ENCODE peak calls at places on chromosomes 12 and 14, in four cellular contexts. One of them, this sample, is unnamed. For H3K9me3, the result is how much of the 10 kb centered on the place peaks cover.

GRCh38 chr14:22184157-22185025 is 404.6 kb downstream of the DAD1 start:
- DNase-seq in breast epithelium: no peak
- DNase-seq in endothelial cell of umbilical vein: peak
- DNase-seq in HCT116: no peak
- DNase-seq in this sample: no peak

GRCh38 chr12:14238224-14238792 is 127.2 kb upstream of the ATF7IP start:
- DNase-seq in breast epithelium: no peak
- DNase-seq in endothelial cell of umbilical vein: peak
- DNase-seq in HCT116: no peak
- DNase-seq in this sample: no peak

GRCh38 chr12:89574736-89575208 is 48.9 kb upstream of the POC1B start:
- DNase-seq in breast epithelium: no peak
- DNase-seq in endothelial cell of umbilical vein: peak
- DNase-seq in HCT116: no peak
- DNase-seq in this sample: no peak

GRCh38 chr12:103085541-103085940 is 128.1 kb downstream of the ASCL1 start:
- DNase-seq in breast epithelium: no peak
- DNase-seq in endothelial cell of umbilical vein: no peak
- DNase-seq in HCT116: no peak
- DNase-seq in this sample: no peak

GRCh38 chr12:47736877-47737676 is 11.8 kb upstream of the ENDOU start:
- DNase-seq in breast epithelium: no peak
- DNase-seq in endothelial cell of umbilical vein: peak
- DNase-seq in HCT116: no peak
- DNase-seq in this sample: peak

GRCh38 chr12:56158926-56159461 is 835 bp downstream of the MYL6 start:
- DNase-seq in breast epithelium: peak
- DNase-seq in endothelial cell of umbilical vein: peak
- DNase-seq in HCT116: no peak
- DNase-seq in this sample: peak

GRCh38 chr14:59358105-59358504 is 107.1 kb downstream of the GPR135 start:
- DNase-seq in breast epithelium: no peak
- DNase-seq in endothelial cell of umbilical vein: no peak
- DNase-seq in HCT116: peak
- DNase-seq in this sample: no peak

GRCh38 chr12:116121453-116121871 is 156.0 kb downstream of the MED13L start:
- DNase-seq in breast epithelium: no peak
- DNase-seq in endothelial cell of umbilical vein: peak
- DNase-seq in HCT116: no peak
- DNase-seq in this sample: no peak

GRCh38 chr12:64633940-64634337 is 23.6 kb downstream of the RASSF3 start:
- DNase-seq in breast epithelium: no peak
- DNase-seq in endothelial cell of umbilical vein: peak
- DNase-seq in HCT116: no peak
- DNase-seq in this sample: peak

GRCh38 chr12:120849765-120850164 is 54.4 kb downstream of the SPPL3 start:
- DNase-seq in breast epithelium: no peak
- DNase-seq in endothelial cell of umbilical vein: peak
- DNase-seq in HCT116: no peak
- DNase-seq in this sample: no peak

GRCh38 chr12:29561736-29562135 is 64.2 kb upstream of the OVCH1 start:
- DNase-seq in breast epithelium: no peak
- DNase-seq in endothelial cell of umbilical vein: no peak
- DNase-seq in HCT116: no peak
- DNase-seq in this sample: no peak

GRCh38 chr12:59736786-59737185 is 141.0 kb downstream of the SLC16A7 start:
- DNase-seq in breast epithelium: no peak
- DNase-seq in endothelial cell of umbilical vein: peak
- DNase-seq in HCT116: no peak
- DNase-seq in this sample: no peak

GRCh38 chr12:74449872-74450271 is 87.8 kb upstream of the ATXN7L3B start:
- DNase-seq in breast epithelium: no peak
- DNase-seq in endothelial cell of umbilical vein: no peak
- DNase-seq in HCT116: peak
- DNase-seq in this sample: no peak

GRCh38 chr14:99133563-99134332 is 138.2 kb downstream of the BCL11B start:
- DNase-seq in breast epithelium: peak
- DNase-seq in endothelial cell of umbilical vein: no peak
- DNase-seq in HCT116: no peak
- DNase-seq in this sample: no peak

GRCh38 chr12:123431951-123432886 is 4.3 kb downstream of the RILPL2 start:
- DNase-seq in breast epithelium: no peak
- DNase-seq in endothelial cell of umbilical vein: peak
- DNase-seq in HCT116: no peak
- DNase-seq in this sample: no peak

GRCh38 chr12:6925543-6926279 is 2.0 kb upstream of the ATN1 start:
- DNase-seq in breast epithelium: peak
- DNase-seq in endothelial cell of umbilical vein: peak
- DNase-seq in HCT116: peak
- DNase-seq in this sample: peak

GRCh38 chr12:99418379-99418778 is 229.2 kb upstream of the GARIN6 start:
- DNase-seq in breast epithelium: no peak
- DNase-seq in endothelial cell of umbilical vein: no peak
- DNase-seq in HCT116: no peak
- DNase-seq in this sample: no peak

GRCh38 chr14:43981135-43981787 is 525.8 kb downstream of the FSCB start:
- DNase-seq in breast epithelium: no peak
- DNase-seq in endothelial cell of umbilical vein: no peak
- DNase-seq in HCT116: no peak
- DNase-seq in this sample: no peak

GRCh38 chr14:54116972-54117371 is 160.3 kb upstream of the BMP4 start:
- DNase-seq in breast epithelium: no peak
- DNase-seq in endothelial cell of umbilical vein: peak
- DNase-seq in HCT116: no peak
- DNase-seq in this sample: no peak

GRCh38 chr12:104166465-104166864 is 28.5 kb upstream of the NFYB start:
- DNase-seq in breast epithelium: no peak
- DNase-seq in endothelial cell of umbilical vein: no peak
- DNase-seq in HCT116: no peak
- DNase-seq in this sample: no peak

GRCh38 chr14:75277000-75277795 is 1.4 kb upstream of the FOS start:
- DNase-seq in breast epithelium: peak
- DNase-seq in endothelial cell of umbilical vein: peak
- DNase-seq in HCT116: no peak
- DNase-seq in this sample: peak

GRCh38 chr14:36495666-36496065 is 24.4 kb downstream of the NKX2-1 start:
- DNase-seq in breast epithelium: no peak
- DNase-seq in endothelial cell of umbilical vein: no peak
- DNase-seq in HCT116: no peak
- DNase-seq in this sample: no peak

GRCh38 chr14:72736791-72737559 is 156.9 kb downstream of the DPF3 start:
- DNase-seq in breast epithelium: no peak
- DNase-seq in endothelial cell of umbilical vein: no peak
- DNase-seq in HCT116: no peak
- DNase-seq in this sample: no peak

GRCh38 chr14:101458536-101459391 is 102.5 kb upstream of the DIO3 start:
- DNase-seq in breast epithelium: no peak
- DNase-seq in endothelial cell of umbilical vein: no peak
- DNase-seq in HCT116: no peak
- DNase-seq in this sample: no peak

GRCh38 chr12:46437411-46437810 is 64.8 kb upstream of the SLC38A2 start:
- DNase-seq in breast epithelium: no peak
- DNase-seq in endothelial cell of umbilical vein: no peak
- DNase-seq in HCT116: no peak
- DNase-seq in this sample: no peak

GRCh38 chr14:103380719-103381377 is 4.4 kb upstream of the MARK3 start:
- DNase-seq in breast epithelium: no peak
- DNase-seq in endothelial cell of umbilical vein: no peak
- DNase-seq in HCT116: no peak
- DNase-seq in this sample: no peak

GRCh38 chr12:87796961-87797516 is 232.2 kb downstream of the C12orf50 start:
- DNase-seq in breast epithelium: no peak
- DNase-seq in endothelial cell of umbilical vein: no peak
- DNase-seq in HCT116: no peak
- DNase-seq in this sample: no peak

GRCh38 chr12:15688202-15688736 is 100.9 kb downstream of the EPS8 start:
- DNase-seq in breast epithelium: no peak
- DNase-seq in endothelial cell of umbilical vein: no peak
- DNase-seq in HCT116: peak
- DNase-seq in this sample: peak

GRCh38 chr14:69708586-69709169 is 58.3 kb upstream of the SRSF5 start:
- DNase-seq in breast epithelium: no peak
- DNase-seq in endothelial cell of umbilical vein: no peak
- DNase-seq in HCT116: no peak
- DNase-seq in this sample: peak

GRCh38 chr12:1907652-1908611 is 10.5 kb downstream of the CACNA2D4 start:
- DNase-seq in breast epithelium: peak
- DNase-seq in endothelial cell of umbilical vein: peak
- DNase-seq in HCT116: no peak
- DNase-seq in this sample: peak

GRCh38 chr14:56304456-56304855 is 186.2 kb downstream of the PELI2 start:
- DNase-seq in breast epithelium: no peak
- DNase-seq in endothelial cell of umbilical vein: no peak
- DNase-seq in HCT116: no peak
- DNase-seq in this sample: no peak

GRCh38 chr12:5220835-5221234 is 177.2 kb downstream of the KCNA5 start:
- DNase-seq in breast epithelium: no peak
- DNase-seq in endothelial cell of umbilical vein: no peak
- DNase-seq in HCT116: no peak
- DNase-seq in this sample: no peak

GRCh38 chr12:68451261-68452091 is 119.3 kb upstream of the MDM1 start:
- DNase-seq in breast epithelium: no peak
- DNase-seq in endothelial cell of umbilical vein: peak
- DNase-seq in HCT116: no peak
- DNase-seq in this sample: peak

GRCh38 chr12:122932207-122932606 is 34.1 kb downstream of the ABCB9 start:
- DNase-seq in breast epithelium: no peak
- DNase-seq in endothelial cell of umbilical vein: no peak
- DNase-seq in HCT116: no peak
- DNase-seq in this sample: peak

GRCh38 chr12:25723921-25724491 is 170.9 kb upstream of the LMNTD1 start:
- DNase-seq in breast epithelium: no peak
- DNase-seq in endothelial cell of umbilical vein: no peak
- DNase-seq in HCT116: no peak
- DNase-seq in this sample: no peak

GRCh38 chr14:59482471-59483331 is 1.5 kb downstream of the L3HYPDH start:
- DNase-seq in breast epithelium: peak
- DNase-seq in endothelial cell of umbilical vein: peak
- DNase-seq in HCT116: peak
- DNase-seq in this sample: peak

GRCh38 chr12:106251636-106252035 is 3.8 kb upstream of the CKAP4 start:
- DNase-seq in breast epithelium: no peak
- DNase-seq in endothelial cell of umbilical vein: no peak
- DNase-seq in HCT116: no peak
- DNase-seq in this sample: no peak

GRCh38 chr12:47272412-47273190 is 192.8 kb upstream of the AMIGO2 start:
- DNase-seq in breast epithelium: no peak
- DNase-seq in endothelial cell of umbilical vein: no peak
- DNase-seq in HCT116: no peak
- DNase-seq in this sample: no peak

DNA sequence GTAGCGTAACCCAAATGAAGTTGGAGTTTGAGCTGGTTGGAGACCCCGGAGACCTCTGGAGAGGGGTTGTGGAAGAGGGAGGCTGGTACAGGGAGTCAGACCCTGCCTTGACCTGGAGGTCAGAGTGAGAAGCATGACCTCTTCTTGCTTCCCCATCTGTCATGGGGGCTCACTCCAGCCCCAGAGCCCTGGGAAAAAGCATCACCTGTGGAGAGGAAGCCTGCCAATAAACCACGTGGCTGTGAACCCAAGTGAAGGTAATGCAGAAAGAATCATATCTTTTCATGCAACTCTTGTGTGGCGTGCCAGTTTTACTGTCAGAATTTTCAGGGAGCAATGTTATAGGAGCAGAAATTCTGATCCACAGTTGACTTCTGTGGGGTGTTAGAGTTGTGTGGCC is 178.5 kb upstream of the PRICKLE1 start:
- DNase-seq in breast epithelium: no peak
- DNase-seq in endothelial cell of umbilical vein: no peak
- DNase-seq in HCT116: no peak
- DNase-seq in this sample: no peak
- TF ChIP-seq POLR2A in breast epithelium: no peak
- TF ChIP-seq POLR2A in endothelial cell of umbilical vein: no peak
- TF ChIP-seq POLR2A in HCT116: no peak
- TF ChIP-seq POLR2A in this sample: no peak

GRCh38 chr12:95997276-95997675 is 1.1 kb upstream of the HAL start:
- DNase-seq in breast epithelium: no peak
- DNase-seq in endothelial cell of umbilical vein: no peak
- DNase-seq in HCT116: no peak
- DNase-seq in this sample: no peak

GRCh38 chr12:95997911-95998510 is 1.9 kb upstream of the HAL start:
- DNase-seq in breast epithelium: no peak
- DNase-seq in endothelial cell of umbilical vein: no peak
- DNase-seq in HCT116: no peak
- DNase-seq in this sample: no peak

GRCh38 chr12:95995238-95996031 is 709 bp downstream of the HAL start:
- DNase-seq in breast epithelium: no peak
- DNase-seq in endothelial cell of umbilical vein: no peak
- DNase-seq in HCT116: no peak
- DNase-seq in this sample: no peak

GRCh38 chr12:95994476-95994875 is 1.7 kb downstream of the HAL start:
- DNase-seq in breast epithelium: no peak
- DNase-seq in endothelial cell of umbilical vein: no peak
- DNase-seq in HCT116: no peak
- DNase-seq in this sample: no peak

GRCh38 chr12:95996034-95996658 is at the start of gene HAL:
- DNase-seq in breast epithelium: no peak
- DNase-seq in endothelial cell of umbilical vein: no peak
- DNase-seq in HCT116: no peak
- DNase-seq in this sample: peak
- TF ChIP-seq POLR2AphosphoS5 in breast epithelium: no peak
- TF ChIP-seq POLR2AphosphoS5 in endothelial cell of umbilical vein: no peak
- TF ChIP-seq POLR2AphosphoS5 in HCT116: no peak
- TF ChIP-seq POLR2AphosphoS5 in this sample: no peak

GRCh38 chr12:132940071-132940719 is 15.9 kb downstream of the ZNF605 start:
- DNase-seq in breast epithelium: no peak
- DNase-seq in endothelial cell of umbilical vein: no peak
- DNase-seq in HCT116: no peak
- DNase-seq in this sample: no peak

GRCh38 chr12:132941336-132941954 is 14.7 kb downstream of the ZNF605 start:
- DNase-seq in breast epithelium: no peak
- DNase-seq in endothelial cell of umbilical vein: no peak
- DNase-seq in HCT116: no peak
- DNase-seq in this sample: no peak

GRCh38 chr12:132937476-132937875 is 18.6 kb downstream of the ZNF605 start:
- DNase-seq in breast epithelium: no peak
- DNase-seq in endothelial cell of umbilical vein: no peak
- DNase-seq in HCT116: no peak
- DNase-seq in this sample: no peak

DNA sequence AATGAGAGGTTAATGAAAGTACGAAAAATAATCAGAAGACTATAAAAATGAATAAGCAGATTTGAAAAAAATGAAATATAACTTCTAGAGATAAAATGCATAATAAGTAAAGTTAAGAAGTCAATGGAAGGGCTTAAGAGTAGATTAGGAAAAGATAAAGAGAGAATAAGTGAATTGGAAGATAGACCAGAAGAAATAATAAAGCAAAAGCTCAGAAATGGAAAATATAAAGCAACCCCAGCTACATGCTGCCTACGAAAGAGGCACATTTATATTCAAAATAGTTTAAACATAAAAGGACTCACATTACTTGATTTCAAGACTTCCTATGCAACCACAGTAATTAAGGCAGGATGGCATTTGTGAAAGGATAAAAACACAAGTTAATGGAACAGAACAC is 19.9 kb downstream of the ZNF605 start:
- DNase-seq in breast epithelium: no peak
- DNase-seq in endothelial cell of umbilical vein: no peak
- DNase-seq in HCT116: no peak
- DNase-seq in this sample: no peak
- H3K9me3 ChIP-seq in breast epithelium: half or more
- H3K9me3 ChIP-seq in endothelial cell of umbilical vein: under half
- H3K9me3 ChIP-seq in HCT116: under half
- H3K9me3 ChIP-seq in this sample: half or more

GRCh38 chr12:57853864-57854556 is 7.5 kb upstream of the CTDSP2 start:
- DNase-seq in breast epithelium: no peak
- DNase-seq in endothelial cell of umbilical vein: no peak
- DNase-seq in HCT116: no peak
- DNase-seq in this sample: no peak
- TF ChIP-seq POLR2A in breast epithelium: no peak
- TF ChIP-seq POLR2A in endothelial cell of umbilical vein: no peak
- TF ChIP-seq POLR2A in HCT116: no peak
- TF ChIP-seq POLR2A in this sample: no peak

This sample was measured in transverse colon.